ENCODE peak calls at places on chromosome 22, in four cellular contexts. U is K562, Y is A549, M is H1. A is an unnamed sample. For H3K4me1, the result is how much of the 10 kb centered on the place peaks cover.

GRCh38 chr22:49240472-49240871 is 587.2 kb downstream of the BRD1 start:
- DNase-seq in U (no peak), Y (no peak), M (no peak), A (no peak)

GRCh38 chr22:43481528-43482309 is 69.9 kb downstream of the MPPED1 start:
- DNase-seq in U (peak), Y (no peak), M (no peak), A (peak)

GRCh38 chr22:45686004-45686403 is 14.4 kb downstream of the ATXN10 start:
- DNase-seq in U (no peak), Y (no peak), M (no peak), A (no peak)

GRCh38 chr22:32076726-32077550 is 33.9 kb downstream of the SLC5A1 start:
- DNase-seq in U (no peak), Y (no peak), M (no peak), A (no peak)

GRCh38 chr22:40472036-40472435 is 101.6 kb downstream of the SGSM3 start:
- DNase-seq in U (no peak), Y (no peak), M (no peak), A (no peak)

GRCh38 chr22:32079110-32080089 is 36.3 kb downstream of the SLC5A1 start:
- DNase-seq in U (no peak), Y (peak), M (peak), A (no peak)

GRCh38 chr22:50398698-50399648 is 55.8 kb downstream of the PPP6R2 start:
- DNase-seq in U (no peak), Y (no peak), M (no peak), A (no peak)

GRCh38 chr22:29633514-29634312 is 30.3 kb downstream of the NF2 start:
- DNase-seq in U (no peak), Y (no peak), M (no peak), A (no peak)

GRCh38 chr22:50010676-50011446 is 1.7 kb downstream of the IL17REL start:
- DNase-seq in U (peak), Y (no peak), M (no peak), A (no peak)

GRCh38 chr22:27489265-27489675 is 312.3 kb downstream of the MN1 start:
- DNase-seq in U (no peak), Y (no peak), M (no peak), A (peak)

GRCh38 chr22:47920380-47920959 is 1158.0 kb downstream of the TBC1D22A start:
- DNase-seq in U (no peak), Y (no peak), M (no peak), A (no peak)

GRCh38 chr22:25374871-25375270 is 155.4 kb downstream of the CRYBB2 start:
- DNase-seq in U (no peak), Y (no peak), M (no peak), A (no peak)

GRCh38 chr22:19422440-19423301 is 8.9 kb downstream of the HIRA start:
- DNase-seq in U (no peak), Y (no peak), M (no peak), A (no peak)

GRCh38 chr22:35473971-35474370 is 66.7 kb upstream of the RASD2 start:
- DNase-seq in U (no peak), Y (no peak), M (no peak), A (no peak)

GRCh38 chr22:46910624-46911023 is 148.2 kb downstream of the TBC1D22A start:
- DNase-seq in U (no peak), Y (no peak), M (no peak), A (no peak)

GRCh38 chr22:43753718-43754117 is 58.4 kb downstream of the EFCAB6 start:
- DNase-seq in U (no peak), Y (no peak), M (no peak), A (no peak)

GRCh38 chr22:32920032-32920628 is 118.6 kb downstream of the TIMP3 start:
- DNase-seq in U (no peak), Y (no peak), M (no peak), A (no peak)

GRCh38 chr22:41780714-41781507 is 19.6 kb upstream of the CCDC134 start:
- DNase-seq in U (peak), Y (no peak), M (no peak), A (peak)

GRCh38 chr22:46854125-46854870 is 91.8 kb downstream of the TBC1D22A start:
- DNase-seq in U (peak), Y (no peak), M (no peak), A (no peak)

GRCh38 chr22:47146391-47146790 is 383.9 kb downstream of the TBC1D22A start:
- DNase-seq in U (no peak), Y (no peak), M (no peak), A (no peak)

GRCh38 chr22:36334081-36334831 is 53.5 kb downstream of the MYH9 start:
- DNase-seq in U (peak), Y (no peak), M (no peak), A (no peak)

GRCh38 chr22:46627806-46628482 is 7.8 kb downstream of the GRAMD4 start:
- DNase-seq in U (no peak), Y (no peak), M (no peak), A (no peak)

GRCh38 chr22:43236401-43237166 is 49.6 kb upstream of the TTLL12 start:
- DNase-seq in U (no peak), Y (no peak), M (no peak), A (no peak)

GRCh38 chr22:17396531-17396930 is 27.3 kb downstream of the CECR2 start:
- DNase-seq in U (no peak), Y (no peak), M (no peak), A (no peak)

GRCh38 chr22:26907366-26907765 is 250.0 kb downstream of the MIAT start:
- DNase-seq in U (no peak), Y (no peak), M (no peak), A (no peak)

GRCh38 chr22:24982301-24983056 is 30.0 kb downstream of the KIAA1671 start:
- DNase-seq in U (no peak), Y (no peak), M (no peak), A (no peak)

GRCh38 chr22:49177666-49178065 is 650.0 kb downstream of the BRD1 start:
- DNase-seq in U (no peak), Y (no peak), M (no peak), A (no peak)

GRCh38 chr22:19085233-19086043 is 36.8 kb downstream of the DGCR2 start:
- DNase-seq in U (peak), Y (peak), M (no peak), A (peak)

GRCh38 chr22:22744412-22745224 is 100.2 kb downstream of the GGTLC2 start:
- DNase-seq in U (no peak), Y (no peak), M (no peak), A (no peak)
- H3K4me1 ChIP-seq in U (under half), Y (under half), M (under half), A (under half)

GRCh38 chr22:21936151-21936778 is 16.4 kb downstream of the PPM1F start:
- DNase-seq in U (no peak), Y (no peak), M (no peak), A (no peak)
- TF ChIP-seq CHD2 in U (peak), Y (no peak), M (no peak), A (no peak)

GRCh38 chr22:37611202-37611601 is 2.6 kb downstream of the GGA1 start:
- DNase-seq in U (no peak), Y (no peak), M (no peak), A (no peak)
- TF ChIP-seq JUN in U (no peak), Y (no peak), M (no peak), A (no peak)

DNA sequence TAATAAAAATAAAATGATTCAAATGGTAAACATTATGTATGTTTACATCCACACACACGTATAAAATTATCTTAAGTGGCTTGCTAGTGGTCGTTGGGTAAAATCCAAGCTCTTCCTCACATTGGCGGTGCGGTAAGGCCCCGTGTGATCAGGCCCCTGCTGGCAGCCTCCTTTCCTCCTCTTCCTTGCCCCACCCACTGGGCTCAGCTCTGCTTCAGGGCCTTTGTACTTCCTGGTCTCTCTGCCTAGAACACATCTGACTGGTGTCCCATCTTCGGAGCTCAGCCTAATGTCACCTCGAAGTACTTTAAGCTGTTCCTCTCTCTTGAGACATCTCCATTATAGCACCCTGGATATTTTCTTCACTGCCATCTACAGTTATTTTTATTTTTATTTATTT is 52.8 kb downstream of the OSBP2 start:
- DNase-seq in U (peak), Y (no peak), M (no peak), A (no peak)
- H3K4me1 ChIP-seq in U (under half), Y (under half), M (under half), A (under half)

A was measured in HepG2.